ENCODE peak calls at places on chromosomes 1 and 21, in five cellular contexts. Z is cardiac fibroblast, X is left lung, G is AG09309, J is AG04449. C is an unnamed sample.

GRCh38 chr1:190205713-190206112 is 272.0 kb downstream of the BRINP3 start:
- DNase-seq in Z (peak), X (no peak), G (no peak), J (peak), C (no peak)

GRCh38 chr1:182671779-182672486 is 12.5 kb downstream of the RGS8 start:
- DNase-seq in Z (no peak), X (no peak), G (no peak), J (no peak), C (no peak)

GRCh38 chr1:110481968-110482623 is 31.1 kb downstream of the PROK1 start:
- DNase-seq in Z (peak), X (no peak), G (no peak), J (no peak), C (no peak)

GRCh38 chr1:164250365-164250764 is 308.6 kb upstream of the PBX1 start:
- DNase-seq in Z (no peak), X (no peak), G (no peak), J (no peak), C (no peak)

GRCh38 chr1:222310830-222311229 is 237.1 kb downstream of the HHIPL2 start:
- DNase-seq in Z (no peak), X (no peak), G (no peak), J (no peak), C (no peak)

GRCh38 chr1:42759114-42759513 is 7.7 kb downstream of the P3H1 start:
- DNase-seq in Z (no peak), X (no peak), G (no peak), J (no peak), C (no peak)

GRCh38 chr1:241677171-241677570 is 25.1 kb downstream of the WDR64 start:
- DNase-seq in Z (no peak), X (no peak), G (no peak), J (no peak), C (no peak)

GRCh38 chr1:216936779-216937178 is 213.6 kb upstream of the ESRRG start:
- DNase-seq in Z (no peak), X (no peak), G (no peak), J (no peak), C (no peak)

GRCh38 chr1:93629101-93630059 is 52.3 kb downstream of the BCAR3 start:
- DNase-seq in Z (peak), X (no peak), G (no peak), J (no peak), C (no peak)

GRCh38 chr1:69497847-69498246 is 69.9 kb upstream of the LRRC7 start:
- DNase-seq in Z (no peak), X (no peak), G (no peak), J (no peak), C (no peak)

GRCh38 chr1:51877434-51878306 is 857 bp downstream of the NRDC start:
- DNase-seq in Z (peak), X (peak), G (no peak), J (no peak), C (no peak)

GRCh38 chr1:41021526-41022308 is at the start of gene SLFNL1:
- DNase-seq in Z (peak), X (no peak), G (no peak), J (no peak), C (no peak)

GRCh38 chr1:230230948-230231738 is 164.1 kb downstream of the GALNT2 start:
- DNase-seq in Z (no peak), X (peak), G (no peak), J (no peak), C (no peak)

GRCh38 chr1:228236744-228237143 is 28.9 kb downstream of the OBSCN start:
- DNase-seq in Z (peak), X (no peak), G (no peak), J (no peak), C (peak)

GRCh38 chr1:181089017-181089776 is 697 bp downstream of the IER5 start:
- DNase-seq in Z (no peak), X (peak), G (no peak), J (no peak), C (no peak)

GRCh38 chr1:97190326-97190725 is 468.7 kb downstream of the PTBP2 start:
- DNase-seq in Z (peak), X (no peak), G (no peak), J (peak), C (no peak)

GRCh38 chr1:81237531-81238528 is 562.9 kb upstream of the ADGRL2 start:
- DNase-seq in Z (no peak), X (no peak), G (no peak), J (no peak), C (no peak)

GRCh38 chr1:61640531-61641125 is 84.3 kb downstream of the TM2D1 start:
- DNase-seq in Z (no peak), X (no peak), G (no peak), J (no peak), C (peak)

DNA sequence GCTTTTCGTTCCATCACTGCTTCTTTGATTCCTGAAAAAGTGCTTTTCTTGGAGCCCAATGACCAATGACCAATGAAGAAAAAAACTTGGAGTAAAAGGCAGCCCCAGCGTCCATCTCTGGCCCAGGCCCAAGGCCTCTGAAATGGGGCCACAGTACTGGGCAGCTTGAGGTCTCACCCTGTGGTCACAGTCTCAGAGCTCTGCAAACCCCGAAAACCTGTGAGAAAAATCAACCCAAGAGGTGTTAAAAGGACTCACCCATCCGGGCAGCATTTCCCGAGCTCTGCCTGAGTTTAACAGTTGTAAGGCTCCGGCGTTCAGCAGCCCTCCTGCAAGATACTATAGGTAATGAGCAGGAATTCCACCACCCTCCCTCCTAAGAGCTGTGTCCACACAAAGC is 2.1 kb upstream of the EFHD2 start:
- DNase-seq in Z (no peak), X (no peak), G (no peak), J (no peak), C (no peak)
- TF ChIP-seq CTCF in Z (no peak), X (no peak), G (no peak), J (no peak), C (no peak)

DNA sequence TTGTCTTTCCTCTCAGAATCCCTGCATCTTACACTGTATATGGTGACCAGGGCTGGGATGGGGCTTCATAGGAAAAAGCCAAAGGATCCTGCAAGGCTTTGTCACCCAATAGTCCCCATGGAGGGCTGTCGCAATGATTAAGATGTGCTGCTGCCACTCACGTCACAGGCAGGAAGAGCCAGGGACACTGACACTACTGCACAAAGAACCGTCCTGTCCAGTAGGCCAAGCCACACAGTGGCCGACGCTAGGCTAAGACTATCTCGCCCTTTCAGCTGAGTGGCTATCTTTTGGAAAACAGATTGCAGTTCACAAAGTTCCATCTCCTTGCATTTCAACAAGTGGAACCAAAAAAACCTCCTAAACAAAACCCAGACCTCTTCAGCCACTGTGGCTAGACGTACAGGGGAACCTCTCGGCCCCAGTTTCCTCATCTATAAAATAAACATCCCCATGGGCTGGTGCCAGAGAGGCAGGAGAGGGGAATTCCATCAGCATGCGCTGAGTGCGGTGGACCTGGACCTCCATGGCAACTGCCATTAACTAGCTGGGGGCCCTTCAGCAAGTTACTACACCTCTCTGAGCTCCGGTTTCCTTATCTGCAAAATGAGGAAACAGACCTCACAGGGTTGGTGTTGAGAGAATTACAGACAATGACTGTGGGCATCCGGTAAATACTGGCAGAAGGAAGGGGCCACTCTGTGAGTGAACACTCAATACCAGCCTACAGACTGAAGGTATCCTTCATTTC is 8.7 kb downstream of the CAPZB start:
- DNase-seq in Z (peak), X (peak), G (no peak), J (no peak), C (no peak)
- H3K4me3 ChIP-seq in Z (no peak), X (peak), G (no peak), J (no peak), C (no peak)

GRCh38 chr21:45288441-45288841 is 746 bp upstream of the POFUT2 start:
- DNase-seq in Z (no peak), X (no peak), G (no peak), J (no peak), C (no peak)
- TF ChIP-seq CTCF in Z (no peak), X (no peak), G (no peak), J (no peak), C (no peak)

GRCh38 chr1:89271616-89272015 is 1.0 kb downstream of the GBP5 start:
- DNase-seq in Z (peak), X (no peak), G (peak), J (no peak), C (no peak)
- H3K4me3 ChIP-seq in Z (no peak), X (peak), G (no peak), J (no peak), C (no peak)

DNA sequence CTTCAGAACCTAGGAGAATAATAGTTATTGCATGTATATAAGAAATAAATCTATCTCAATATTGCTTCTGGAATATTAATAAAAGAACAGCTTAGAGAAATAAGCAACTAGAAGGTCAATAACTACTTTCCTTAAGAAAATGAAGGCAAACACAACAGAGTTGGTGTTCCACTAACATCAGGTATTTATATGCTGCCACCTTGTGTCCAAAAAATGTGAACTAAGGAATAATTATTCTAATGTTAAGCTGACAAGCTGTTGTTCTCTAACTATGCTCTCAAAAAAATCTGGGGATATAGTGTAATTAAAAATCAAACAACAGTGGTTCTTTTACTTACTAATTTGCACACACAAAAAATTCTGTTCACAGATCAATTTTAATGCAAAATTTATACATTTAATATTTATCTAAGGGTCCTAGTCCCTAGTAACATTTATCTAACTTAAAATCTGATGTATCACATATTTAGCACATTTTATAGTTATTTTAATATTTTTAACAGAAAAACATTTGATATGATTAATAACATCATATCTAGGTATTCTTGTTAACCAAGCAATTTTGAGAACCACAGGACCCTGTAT is 39.6 kb downstream of the UCHL5 start:
- DNase-seq in Z (peak), X (no peak), G (peak), J (no peak), C (peak)
- TF ChIP-seq CTCF in Z (peak), X (peak), G (peak), J (peak), C (peak)

GRCh38 chr1:54479251-54479650 is 68.8 kb upstream of the ACOT11 start:
- DNase-seq in Z (no peak), X (no peak), G (no peak), J (no peak), C (no peak)

GRCh38 chr1:54477153-54477561 is 70.9 kb upstream of the ACOT11 start:
- DNase-seq in Z (no peak), X (no peak), G (no peak), J (no peak), C (no peak)

GRCh38 chr1:54476231-54477109 is 70.3 kb upstream of the SSBP3 start:
- DNase-seq in Z (peak), X (no peak), G (no peak), J (no peak), C (no peak)

GRCh38 chr1:54474500-54475235 is 68.5 kb upstream of the SSBP3 start:
- DNase-seq in Z (no peak), X (no peak), G (no peak), J (no peak), C (no peak)

GRCh38 chr1:54475357-54476230 is 69.4 kb upstream of the SSBP3 start:
- DNase-seq in Z (no peak), X (no peak), G (no peak), J (no peak), C (no peak)
- H3K4me3 ChIP-seq in Z (no peak), X (no peak), G (no peak), J (no peak), C (no peak)

DNA sequence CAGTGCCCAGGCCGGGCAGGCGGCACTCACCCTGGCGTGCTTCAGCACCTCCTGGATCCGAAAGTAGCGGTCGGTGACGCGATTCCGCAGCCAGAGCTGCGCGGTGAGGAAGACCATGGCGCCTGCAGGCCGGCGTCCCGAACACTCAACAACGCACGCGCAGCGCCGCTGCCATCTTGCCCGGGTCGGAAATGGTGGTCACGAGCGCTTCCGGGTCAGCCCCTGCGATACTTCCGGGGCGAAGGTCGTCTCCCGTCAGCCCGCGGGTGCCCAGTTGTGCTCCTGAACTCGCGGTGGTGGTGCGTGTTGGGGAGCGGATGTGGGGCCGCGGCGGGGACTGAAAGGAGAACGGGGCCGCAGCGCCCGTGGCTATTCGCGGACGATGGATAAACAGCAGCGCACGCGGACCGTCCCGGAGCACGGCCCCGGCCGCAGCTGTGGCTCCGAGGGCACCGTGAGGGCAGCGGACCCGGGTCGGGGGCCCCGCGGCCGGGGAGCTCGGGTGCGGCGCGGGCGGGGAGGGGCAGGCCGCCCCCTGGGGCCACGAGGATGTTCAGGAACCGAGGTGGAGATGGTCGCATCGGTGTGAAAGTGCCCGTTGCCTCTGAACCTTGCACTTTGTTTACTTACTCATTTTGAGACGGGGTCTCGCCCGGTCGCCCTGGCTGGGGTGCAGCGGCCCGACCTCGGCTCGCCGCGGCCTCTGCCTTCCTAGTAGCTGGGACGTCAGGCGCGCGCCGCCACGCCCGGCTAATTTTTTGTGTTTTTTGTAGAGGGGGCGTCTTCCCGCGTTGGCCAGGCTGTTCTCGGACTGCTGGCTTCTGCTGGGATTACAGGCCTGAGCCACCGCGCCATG is at the start of gene MRPL20:
- DNase-seq in Z (peak), X (peak), G (peak), J (peak), C (peak)
- TF ChIP-seq CTCF in Z (peak), X (no peak), G (peak), J (no peak), C (no peak)

GRCh38 chr1:44034976-44035716 is 3.9 kb upstream of the SLC6A9 start:
- DNase-seq in Z (no peak), X (no peak), G (no peak), J (no peak), C (no peak)

GRCh38 chr1:44035726-44036408 is 4.6 kb upstream of the SLC6A9 start:
- DNase-seq in Z (peak), X (no peak), G (no peak), J (no peak), C (no peak)

GRCh38 chr1:44034423-44034822 is 3.2 kb upstream of the SLC6A9 start:
- DNase-seq in Z (no peak), X (no peak), G (no peak), J (no peak), C (no peak)

GRCh38 chr1:44037154-44037553 is 5.9 kb upstream of the SLC6A9 start:
- DNase-seq in Z (no peak), X (no peak), G (no peak), J (no peak), C (no peak)

DNA sequence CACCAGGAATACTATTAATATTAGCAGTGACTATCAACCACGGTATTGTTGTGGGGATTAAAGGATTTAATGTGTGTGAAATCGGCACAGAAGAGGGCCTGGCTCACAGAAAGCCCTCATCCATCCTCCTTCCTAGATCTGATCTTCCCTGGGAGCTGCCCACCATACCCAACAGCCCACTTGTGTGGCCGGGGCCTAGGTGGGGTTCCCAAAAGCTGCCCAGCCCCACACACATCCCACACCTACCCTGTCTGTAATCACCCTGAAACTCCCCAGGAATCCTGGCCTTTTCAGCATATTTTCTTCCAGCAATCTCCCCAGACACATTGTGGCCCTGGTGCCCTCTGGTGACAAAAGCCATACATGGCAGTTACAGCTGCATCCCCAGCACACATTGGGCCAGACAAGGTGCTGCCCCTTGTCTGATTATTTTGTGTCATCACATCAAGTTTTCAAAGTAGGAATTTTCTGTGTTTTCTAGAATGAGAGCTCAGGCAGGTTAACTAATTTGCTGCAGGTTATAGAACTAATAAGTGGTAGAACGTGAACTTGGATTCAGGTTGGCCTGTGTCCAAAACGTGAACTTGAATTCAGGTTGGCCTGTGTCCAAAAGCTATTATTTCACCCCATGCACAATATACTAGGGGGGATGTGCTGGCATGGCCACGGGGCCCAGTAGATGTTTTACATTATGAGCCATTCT is 5.3 kb upstream of the SLC6A9 start:
- DNase-seq in Z (peak), X (peak), G (no peak), J (no peak), C (no peak)
- H3K4me3 ChIP-seq in Z (no peak), X (no peak), G (no peak), J (no peak), C (no peak)

GRCh38 chr1:212110617-212111016 is 75.1 kb downstream of the DTL start:
- DNase-seq in Z (peak), X (no peak), G (no peak), J (no peak), C (no peak)
- TF ChIP-seq CTCF in Z (peak), X (no peak), G (peak), J (peak), C (no peak)

DNA sequence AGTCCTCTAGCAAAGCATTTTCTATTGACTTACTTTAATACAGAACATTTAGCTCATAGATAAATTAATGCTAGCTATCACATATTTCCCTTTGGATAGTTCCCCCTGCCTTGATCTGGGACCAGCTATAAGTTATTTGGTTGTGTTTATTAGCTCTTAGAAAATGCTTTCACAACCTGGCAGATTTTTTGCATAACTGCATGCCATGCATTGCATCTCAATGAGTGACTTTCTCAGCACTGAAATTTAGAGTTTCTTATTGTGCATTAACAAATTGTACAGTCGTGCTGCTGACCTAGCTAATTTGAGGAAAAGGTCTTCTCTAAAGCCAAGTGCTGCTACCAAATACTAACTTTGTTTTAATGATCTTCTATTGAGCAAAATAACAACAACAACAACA is 164.8 kb downstream of the PLPPR5 start:
- DNase-seq in Z (no peak), X (no peak), G (peak), J (peak), C (no peak)
- H3K4me3 ChIP-seq in Z (no peak), X (no peak), G (no peak), J (no peak), C (no peak)

C was measured in LNCaP clone FGC.